ENCODE peak calls at places on chromosomes 4 and X, in nine cellular contexts. Z is stimulated activated CD8-positive, alpha-beta memory T cell treated with anti-CD3 and anti-CD28 coated beads, Interleukin-4, amount 100 ng/mL, for 48 hours; H is brain microvascular endothelial cell; X is occipital lobe; Y is G401; I is RWPE1; O is esophagus squamous epithelium; N is CD14-positive monocyte; V is ureter. P is an unnamed sample.

GRCh38 chr4:53987761-53988171 is 76.6 kb downstream of the CHIC2 start:
- DNase-seq in I (peak), H (peak), O (no peak), V (no peak), Y (no peak), N (no peak), Z (no peak), X (no peak), P (peak)

GRCh38 chr4:41213563-41214157 is 682 bp downstream of the APBB2 start:
- DNase-seq in I (no peak), O (no peak), Y (peak), X (peak), N (no peak), H (no peak), Z (peak), V (no peak), P (no peak)

GRCh38 chr4:183718876-183719275 is 59.8 kb downstream of the TRAPPC11 start:
- DNase-seq in O (no peak), X (no peak), Y (no peak), Z (no peak), H (no peak), I (no peak), N (no peak), V (no peak), P (no peak)

GRCh38 chr4:40325406-40326019 is 9.6 kb upstream of the CHRNA9 start:
- DNase-seq in N (peak), H (peak), V (no peak), O (no peak), Y (peak), X (no peak), I (peak), Z (peak), P (peak)

GRCh38 chr4:139913995-139914394 is 240.0 kb downstream of the MAML3 start:
- DNase-seq in Z (no peak), X (no peak), O (no peak), V (no peak), N (no peak), H (peak), I (no peak), Y (no peak), P (no peak)

GRCh38 chrX:446243-446642 is 59.5 kb upstream of the PPP2R3B start:
- DNase-seq in O (no peak), I (no peak), X (no peak), Y (no peak), V (no peak), Z (no peak), N (no peak), H (no peak), P (no peak)

GRCh38 chr4:135256111-135256510 is 1054.5 kb upstream of the PABPC4L start:
- DNase-seq in I (no peak), O (no peak), H (peak), Y (no peak), Z (no peak), X (no peak), N (no peak), V (no peak), P (peak)

GRCh38 chrX:103276581-103277002 is at the start of gene TCEAL5:
- DNase-seq in H (no peak), I (no peak), Z (no peak), O (no peak), N (no peak), X (peak), Y (peak), V (no peak), P (no peak)

GRCh38 chr4:88938138-88938537 is 118.8 kb downstream of the FAM13A start:
- DNase-seq in N (no peak), V (no peak), Z (no peak), Y (no peak), H (peak), I (peak), X (no peak), O (no peak), P (no peak)

GRCh38 chrX:148593987-148594386 is 93.6 kb downstream of the AFF2 start:
- DNase-seq in X (no peak), H (no peak), Z (no peak), I (no peak), Y (no peak), O (no peak), N (no peak), V (no peak), P (no peak)

GRCh38 chrX:149462849-149463248 is 42.3 kb downstream of the IDS start:
- DNase-seq in N (no peak), H (no peak), V (no peak), Y (no peak), X (no peak), I (no peak), Z (no peak), O (no peak), P (no peak)

GRCh38 chrX:16671005-16671404 is 21.0 kb downstream of the S100G start:
- DNase-seq in Y (peak), O (no peak), I (peak), Z (no peak), H (peak), V (no peak), N (no peak), X (no peak), P (peak)

GRCh38 chr4:165152527-165152926 is 39.9 kb upstream of the TMEM192 start:
- DNase-seq in N (no peak), X (no peak), O (no peak), V (no peak), Z (no peak), Y (no peak), I (no peak), H (no peak), P (peak)

GRCh38 chr4:87651941-87652340 is 1.9 kb downstream of the DMP1 start:
- DNase-seq in N (no peak), X (no peak), Z (no peak), Y (no peak), V (no peak), O (no peak), I (no peak), H (no peak), P (no peak)

GRCh38 chr4:42627887-42628646 is 28.8 kb downstream of the ATP8A1 start:
- DNase-seq in N (no peak), H (no peak), X (no peak), I (no peak), O (no peak), Y (peak), V (peak), Z (peak), P (no peak)